ENCODE peak calls at places on chromosomes 2 and 18, in five cellular contexts. U is mesothelial cell of epicardium; C is NCI-H2029; N is lower lobe of right lung; K is activated CD4-positive, alpha-beta T cell treated with anti-CD3 and anti-CD28 coated beads, Interleukin-2, amount 50 U/mL, for 24 hours. A is an unnamed sample.

GRCh38 chr2:207929923-207930322 is 95.4 kb downstream of the PLEKHM3 start:
- DNase-seq in U (no peak), N (no peak), C (no peak), K (no peak), A (no peak)

GRCh38 chr2:73268831-73269685 is 15.2 kb downstream of the FBXO41 start:
- DNase-seq in K (no peak), C (peak; percentile 70), N (no peak), U (no peak), A (no peak)

GRCh38 chr18:72986103-72986502 is 118.3 kb upstream of the NETO1 start:
- DNase-seq in U (no peak), K (no peak), N (no peak), C (no peak), A (no peak)

GRCh38 chr18:68428666-68429065 is 286.2 kb downstream of the TMX3 start:
- DNase-seq in U (no peak), C (no peak), N (no peak), K (no peak), A (no peak)

GRCh38 chr18:3994061-3994687 is 460.9 kb downstream of the DLGAP1 start:
- DNase-seq in N (no peak), U (no peak), C (no peak), K (no peak), A (no peak)

GRCh38 chr2:176652300-176653182 is 383.3 kb downstream of the MTX2 start:
- DNase-seq in U (no peak), K (no peak), N (no peak), C (peak; percentile 71), A (peak; percentile 67)

GRCh38 chr2:20122864-20123263 is 71.4 kb upstream of the LAPTM4A start:
- DNase-seq in U (no peak), K (no peak), N (no peak), C (no peak), A (no peak)

GRCh38 chr2:43212931-43213330 is 13.5 kb downstream of the ZFP36L2 start:
- DNase-seq in K (no peak), N (peak; percentile 81), C (no peak), U (no peak), A (peak; percentile 96)

GRCh38 chr2:53018830-53019425 is 748.7 kb upstream of the CHAC2 start:
- DNase-seq in U (no peak), C (no peak), K (no peak), N (no peak), A (no peak)

GRCh38 chr18:21808185-21808584 is 67.6 kb downstream of the MIB1 start:
- DNase-seq in C (no peak), N (no peak), U (no peak), K (no peak), A (no peak)

GRCh38 chr18:36350211-36350610 is 52.7 kb downstream of the FHOD3 start:
- DNase-seq in U (no peak), C (no peak), K (no peak), N (no peak), A (no peak)

GRCh38 chr18:58349650-58350049 is 279.2 kb downstream of the ALPK2 start:
- DNase-seq in K (no peak), C (no peak), U (no peak), N (no peak), A (no peak)

GRCh38 chr2:213253162-213253561 is 31.1 kb upstream of the SPAG16 start:
- DNase-seq in N (no peak), C (no peak), U (no peak), K (no peak), A (no peak)

GRCh38 chr2:29147963-29148362 is 32.7 kb downstream of the CLIP4 start:
- DNase-seq in N (no peak), U (no peak), K (no peak), C (no peak), A (no peak)

GRCh38 chr2:239300242-239300641 is 100.6 kb downstream of the HDAC4 start:
- DNase-seq in K (no peak), C (no peak), U (no peak), N (no peak), A (no peak)

GRCh38 chr2:59790186-59791142 is 763.0 kb downstream of the BCL11A start:
- DNase-seq in U (no peak), C (no peak), N (no peak), K (no peak), A (no peak)

GRCh38 chr2:239375278-239376061 is 25.4 kb downstream of the HDAC4 start:
- DNase-seq in K (no peak), N (peak; percentile 46), C (no peak), U (no peak), A (no peak)

GRCh38 chr2:142307716-142308115 is 176.9 kb upstream of the LRP1B start:
- DNase-seq in K (no peak), C (no peak), U (no peak), N (no peak), A (no peak)

GRCh38 chr2:113922784-113923183 is 32.9 kb downstream of the ACTR3 start:
- DNase-seq in N (no peak), K (no peak), C (no peak), U (no peak), A (no peak)

GRCh38 chr2:234191819-234192407 is 141.4 kb downstream of the SPP2 start:
- DNase-seq in U (no peak), K (no peak), C (peak; percentile 83), N (no peak), A (no peak)

GRCh38 chr2:150413416-150413815 is 74.1 kb downstream of the RND3 start:
- DNase-seq in N (no peak), K (no peak), C (no peak), U (no peak), A (no peak)

GRCh38 chr2:234437642-234438321 is 59.1 kb downstream of the ARL4C start:
- DNase-seq in K (no peak), N (no peak), C (peak; percentile 87), U (no peak), A (no peak)

GRCh38 chr18:473687-474265 is 26.7 kb downstream of the COLEC12 start:
- DNase-seq in K (no peak), U (no peak), N (no peak), C (no peak), A (no peak)

GRCh38 chr2:175605989-175606841 is 395.9 kb downstream of the LNPK start:
- DNase-seq in K (no peak), N (no peak), C (peak; percentile 89), U (no peak), A (no peak)

GRCh38 chr2:216206821-216207220 is 97.7 kb downstream of the XRCC5 start:
- DNase-seq in U (no peak), C (no peak), K (no peak), N (no peak), A (no peak)

GRCh38 chr2:24993797-24994196 is 22.0 kb upstream of the DNAJC27 start:
- DNase-seq in U (no peak), N (no peak), K (no peak), C (no peak), A (no peak)

GRCh38 chr2:180962727-180963312 is 17.6 kb upstream of the UBE2E3 start:
- DNase-seq in U (no peak), K (no peak), N (no peak), C (no peak), A (no peak)

GRCh38 chr2:206375956-206376355 is 67.4 kb upstream of the ADAM23 start:
- DNase-seq in U (no peak), C (no peak), N (no peak), K (no peak), A (no peak)

GRCh38 chr2:74554821-74555531 is 456 bp downstream of the DOK1 start:
- DNase-seq in K (no peak), N (peak; percentile 82), C (no peak), U (no peak), A (no peak)

GRCh38 chr2:204706939-204707338 is 161.7 kb downstream of the PARD3B start:
- DNase-seq in K (no peak), C (no peak), U (no peak), N (no peak), A (no peak)

GRCh38 chr18:35076556-35076955 is 35.3 kb downstream of the MAPRE2 start:
- DNase-seq in N (no peak), K (no peak), C (no peak), U (no peak), A (no peak)

GRCh38 chr18:63237486-63237885 is 82.1 kb downstream of the BCL2 start:
- DNase-seq in U (no peak), K (no peak), N (no peak), C (no peak), A (no peak)

GRCh38 chr18:71799016-71799673 is 745.0 kb downstream of the CBLN2 start:
- DNase-seq in C (no peak), U (no peak), K (no peak), N (no peak), A (no peak)

GRCh38 chr18:57776767-57777166 is 26.3 kb downstream of the ATP8B1 start:
- DNase-seq in K (no peak), U (no peak), N (no peak), C (no peak), A (no peak)

GRCh38 chr18:34771958-34772357 is 61.9 kb downstream of the DTNA start:
- DNase-seq in U (no peak), K (no peak), N (no peak), C (no peak), A (no peak)

GRCh38 chr2:30790879-30791278 is 16.4 kb downstream of the CAPN13 start:
- DNase-seq in N (no peak), C (no peak), K (no peak), U (no peak), A (no peak)

A was measured in AML-193.